ENCODE peak calls at places on chromosomes 4 and X, in ten cellular contexts. A is brain microvascular endothelial cell, Y is choroid plexus epithelial cell, L is GM12865, W is endodermal cell, R is HAP-1, Z is PC-3, S is upper lobe of right lung, Q is cardiac muscle cell, P is uterus. X is an unnamed sample.

GRCh38 chrX:121755541-121755940 is 708.1 kb downstream of the GLUD2 start:
- DNase-seq in A (no peak), Y (no peak), L (no peak), W (no peak), R (no peak), Z (no peak), S (no peak), Q (no peak), P (no peak), X (no peak)

GRCh38 chr4:150384249-150384648 is 197.7 kb upstream of the MAB21L2 start:
- DNase-seq in A (no peak), Y (no peak), L (no peak), W (no peak), R (peak), Z (no peak), S (no peak), Q (no peak), P (no peak), X (no peak)

GRCh38 chrX:31340587-31340986 is 268.7 kb upstream of the FTHL17 start:
- DNase-seq in A (no peak), Y (no peak), L (no peak), W (no peak), R (no peak), Z (no peak), S (no peak), Q (no peak), P (no peak), X (no peak)

GRCh38 chrX:153411255-153411987 is at the start of gene ZFP92:
- DNase-seq in A (no peak), Y (peak), L (no peak), W (no peak), R (no peak), Z (no peak), S (peak), Q (peak), P (peak), X (no peak)

GRCh38 chr4:138473339-138473738 is 231.2 kb upstream of the SLC7A11 start:
- DNase-seq in A (no peak), Y (no peak), L (no peak), W (no peak), R (no peak), Z (peak), S (no peak), Q (no peak), P (no peak), X (no peak)

GRCh38 chr4:78928835-78929234 is 10.4 kb downstream of the PAQR3 start:
- DNase-seq in A (no peak), Y (no peak), L (no peak), W (no peak), R (no peak), Z (no peak), S (no peak), Q (no peak), P (no peak), X (no peak)

GRCh38 chr4:68407868-68408190 is 39.4 kb upstream of the TMPRSS11E start:
- DNase-seq in A (no peak), Y (no peak), L (no peak), W (no peak), R (no peak), Z (no peak), S (no peak), Q (no peak), P (no peak), X (no peak)

GRCh38 chr4:108068422-108068821 is 78.7 kb downstream of the HADH start:
- DNase-seq in A (no peak), Y (peak), L (no peak), W (no peak), R (no peak), Z (no peak), S (no peak), Q (peak), P (no peak), X (no peak)

GRCh38 chrX:39442332-39442731 is 641.1 kb downstream of the MID1IP1 start:
- DNase-seq in A (no peak), Y (no peak), L (peak), W (no peak), R (no peak), Z (no peak), S (no peak), Q (no peak), P (no peak), X (no peak)

GRCh38 chrX:41846714-41847113 is 76.6 kb downstream of the CASK start:
- DNase-seq in A (no peak), Y (no peak), L (no peak), W (no peak), R (no peak), Z (no peak), S (no peak), Q (no peak), P (no peak), X (no peak)

GRCh38 chr4:3311095-3311372 is 18.2 kb downstream of the RGS12 start:
- DNase-seq in A (no peak), Y (no peak), L (no peak), W (peak), R (no peak), Z (no peak), S (peak), Q (no peak), P (no peak), X (no peak)

GRCh38 chr4:42904986-42905385 is 12.5 kb downstream of the GRXCR1 start:
- DNase-seq in A (no peak), Y (no peak), L (no peak), W (no peak), R (no peak), Z (no peak), S (no peak), Q (no peak), P (no peak), X (no peak)

GRCh38 chrX:13741695-13742094 is 7.1 kb downstream of the OFD1 start:
- DNase-seq in A (no peak), Y (no peak), L (no peak), W (no peak), R (no peak), Z (peak), S (no peak), Q (no peak), P (no peak), X (no peak)

GRCh38 chrX:13748486-13748885 is 13.9 kb downstream of the OFD1 start:
- DNase-seq in A (no peak), Y (no peak), L (no peak), W (no peak), R (no peak), Z (peak), S (no peak), Q (no peak), P (no peak), X (no peak)

GRCh38 chrX:13747836-13748235 is 13.3 kb downstream of the OFD1 start:
- DNase-seq in A (peak), Y (peak), L (peak), W (peak), R (peak), Z (peak), S (no peak), Q (peak), P (no peak), X (peak)

DNA sequence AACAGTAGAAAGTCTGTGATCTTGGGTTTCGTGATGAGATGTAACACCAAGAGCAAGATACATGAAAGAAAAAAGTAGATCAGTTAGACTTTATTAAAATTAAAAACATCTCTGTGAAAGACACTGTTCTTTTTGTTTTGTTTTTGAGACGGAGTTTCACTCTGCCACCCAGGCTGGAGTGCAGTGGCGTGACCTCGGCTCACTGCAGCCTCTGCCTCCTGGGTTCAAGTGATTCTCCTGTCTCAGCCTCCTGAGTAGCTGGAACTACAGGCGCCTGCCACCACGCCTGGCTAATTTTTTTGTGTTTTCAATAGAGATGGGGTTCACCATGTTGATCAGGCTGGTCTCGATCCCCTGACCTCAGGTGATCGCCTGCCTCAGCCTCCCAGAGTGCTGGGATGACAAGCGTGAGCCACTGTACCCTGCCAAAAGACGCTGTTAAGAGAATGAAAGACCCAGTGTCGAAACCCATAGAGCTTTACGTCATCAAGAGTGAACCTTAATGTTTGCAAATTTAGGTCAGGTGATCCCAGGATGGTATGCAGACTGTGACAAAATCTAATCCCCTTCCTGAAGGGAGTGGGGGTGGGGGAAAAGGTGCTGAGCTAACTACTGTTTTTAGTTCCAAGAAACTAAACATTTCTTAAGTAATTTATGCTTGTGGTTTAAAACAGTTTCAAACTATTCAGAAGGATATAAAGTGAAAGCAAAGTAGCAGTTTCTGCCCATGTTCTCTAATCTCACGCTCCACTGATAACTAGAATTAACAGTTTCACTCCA is 8.0 kb downstream of the OFD1 start:
- DNase-seq in A (no peak), Y (no peak), L (peak), W (no peak), R (no peak), Z (no peak), S (no peak), Q (peak), P (no peak), X (peak)
- H3K4me3 ChIP-seq in A (no peak), Y (no peak), L (peak), W (no peak), R (no peak), Z (no peak), S (no peak), Q (no peak), P (no peak), X (no peak)

DNA sequence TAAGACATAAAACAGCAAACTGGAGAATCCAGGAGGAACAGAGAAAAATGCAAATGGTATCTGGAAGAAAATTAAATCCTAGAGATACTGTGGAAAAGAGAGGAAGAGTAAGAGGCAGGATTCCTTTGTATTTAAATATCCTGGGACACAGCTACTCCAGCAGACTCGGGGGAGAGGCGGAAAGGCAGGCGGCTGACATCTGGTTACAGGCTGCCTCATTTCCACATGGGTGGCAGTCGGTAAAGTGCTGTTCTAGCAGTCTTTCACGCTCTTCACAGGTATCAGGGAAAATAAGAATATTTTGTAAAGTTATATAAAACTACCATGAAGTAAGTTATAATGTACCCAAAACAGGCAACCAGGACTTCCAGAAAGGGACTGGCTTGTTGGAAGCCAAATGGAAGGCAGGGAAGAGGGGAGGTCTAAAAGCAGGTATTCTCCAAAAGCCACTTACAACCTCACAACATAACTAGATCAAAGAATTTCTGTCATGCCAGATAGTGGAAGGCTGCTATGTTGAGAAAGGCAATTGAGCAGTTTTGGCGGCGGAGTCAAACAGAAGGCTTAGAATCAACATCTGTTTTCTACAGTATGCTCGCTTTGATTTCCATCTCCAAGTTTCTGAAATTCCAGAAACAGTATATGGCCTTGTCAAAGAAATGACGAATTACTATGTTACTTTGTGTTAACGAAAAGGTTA is 1.3 kb upstream of the TIGD2 start:
- DNase-seq in A (no peak), Y (peak), L (no peak), W (no peak), R (no peak), Z (no peak), S (no peak), Q (no peak), P (no peak), X (no peak)
- H3K4me3 ChIP-seq in A (peak), Y (peak), L (peak), W (peak), R (no peak), Z (peak), S (peak), Q (peak), P (peak), X (no peak)

DNA sequence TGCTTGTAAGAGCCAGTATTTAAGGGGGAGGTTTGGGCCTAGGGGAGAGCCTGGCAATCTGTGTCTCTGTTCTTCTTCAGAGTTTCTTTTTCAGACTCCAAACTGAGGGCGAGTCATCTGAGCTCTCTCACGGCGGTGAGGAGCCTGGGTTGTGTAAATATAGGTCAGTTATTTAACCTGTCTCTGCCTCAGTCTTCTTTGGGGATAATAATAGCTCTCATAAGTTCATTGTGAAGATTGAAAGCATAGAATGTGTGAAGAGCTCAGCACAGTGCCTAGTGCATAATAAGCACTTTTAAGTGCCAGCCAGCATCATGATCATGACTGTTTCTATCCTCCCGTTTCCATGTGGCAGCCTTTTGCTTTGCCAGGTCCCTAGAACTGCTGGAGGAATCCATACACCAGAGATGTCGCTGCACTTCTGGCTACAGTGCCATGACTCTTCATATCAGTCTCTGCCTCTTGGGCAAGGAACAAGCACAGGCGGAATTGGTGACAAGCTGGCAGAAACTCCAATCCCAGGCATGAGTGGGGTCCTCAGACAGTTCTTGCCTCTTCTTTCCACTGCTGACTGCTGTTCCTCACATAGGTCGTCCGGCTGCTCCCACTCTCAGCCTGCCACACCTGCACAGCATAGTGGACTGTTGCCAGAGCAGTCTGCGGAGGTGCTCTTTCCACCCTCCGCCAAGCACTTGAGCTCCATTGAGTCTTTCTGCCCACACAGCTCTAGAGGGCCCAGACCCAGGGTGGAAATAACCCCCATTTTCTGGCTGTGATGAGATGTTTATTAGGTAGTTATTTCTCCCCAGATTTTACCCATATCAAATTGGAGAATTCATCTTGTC is 103.7 kb upstream of the MAML3 start:
- DNase-seq in A (no peak), Y (peak), L (no peak), W (no peak), R (no peak), Z (peak), S (no peak), Q (no peak), P (no peak), X (peak)
- H3K4me3 ChIP-seq in A (no peak), Y (no peak), L (no peak), W (no peak), R (no peak), Z (no peak), S (no peak), Q (no peak), P (no peak), X (no peak)

GRCh38 chr4:81594495-81595169 is 122.9 kb upstream of the RASGEF1B start:
- DNase-seq in A (no peak), Y (no peak), L (no peak), W (no peak), R (no peak), Z (no peak), S (no peak), Q (no peak), P (no peak), X (no peak)
- H3K4me3 ChIP-seq in A (no peak), Y (no peak), L (no peak), W (no peak), R (no peak), Z (no peak), S (no peak), Q (no peak), P (no peak), X (no peak)

GRCh38 chrX:138487866-138488265 is 223.7 kb downstream of the FGF13 start:
- DNase-seq in A (no peak), Y (no peak), L (no peak), W (no peak), R (no peak), Z (no peak), S (no peak), Q (no peak), P (no peak), X (no peak)

GRCh38 chrX:138492371-138492770 is 219.1 kb downstream of the FGF13 start:
- DNase-seq in A (no peak), Y (no peak), L (no peak), W (no peak), R (no peak), Z (no peak), S (no peak), Q (no peak), P (no peak), X (no peak)
- H3K4me3 ChIP-seq in A (no peak), Y (no peak), L (no peak), W (no peak), R (no peak), Z (no peak), S (no peak), Q (no peak), P (no peak), X (no peak)

X was measured in bronchial epithelial cell.